ENCODE peak calls at places on chromosomes 12 and 14, in six cellular contexts. E, X, Q, L, R and D are unnamed samples.

GRCh38 chr12:32087301-32087700 is 19.3 kb upstream of the BICD1 start:
- DNase-seq in E (peak; percentile 11), X (no peak), Q (no peak), L (no peak), R (no peak), D (no peak)

GRCh38 chr14:22469541-22470303 is 119.3 kb downstream of the DAD1 start:
- DNase-seq in E (no peak), X (no peak), Q (no peak), L (no peak), R (no peak), D (no peak)

GRCh38 chr12:87469295-87469694 is 559.9 kb downstream of the C12orf50 start:
- DNase-seq in E (no peak), X (peak; percentile 13), Q (no peak), L (no peak), R (no peak), D (no peak)

GRCh38 chr12:114440450-114441383 is 34.8 kb upstream of the TBX5 start:
- DNase-seq in E (no peak), X (no peak), Q (no peak), L (peak; percentile 2), R (no peak), D (no peak)

GRCh38 chr12:48817957-48818830 is at the start of gene CACNB3:
- DNase-seq in E (peak; percentile 61), X (peak; percentile 43), Q (peak; percentile 44), L (peak; percentile 66), R (peak; percentile 63), D (no peak)

GRCh38 chr12:119225454-119225853 is 46.7 kb downstream of the HSPB8 start:
- DNase-seq in E (no peak), X (no peak), Q (no peak), L (no peak), R (no peak), D (no peak)

GRCh38 chr14:100476012-100476822 is 111.0 kb downstream of the BEGAIN start:
- DNase-seq in E (no peak), X (peak; percentile 98), Q (no peak), L (peak; percentile 93), R (no peak), D (peak; percentile 76)

GRCh38 chr14:90775441-90775840 is 40.8 kb downstream of the TTC7B start:
- DNase-seq in E (no peak), X (no peak), Q (no peak), L (no peak), R (no peak), D (no peak)

GRCh38 chr14:22509036-22509709 is 79.9 kb downstream of the DAD1 start:
- DNase-seq in E (no peak), X (no peak), Q (no peak), L (no peak), R (no peak), D (no peak)

GRCh38 chr12:78209851-78210493 is 379.3 kb downstream of the NAV3 start:
- DNase-seq in E (no peak), X (peak; percentile 21), Q (no peak), L (peak; percentile 28), R (peak; percentile 54), D (no peak)

GRCh38 chr14:88210426-88210825 is 112.6 kb downstream of the KCNK10 start:
- DNase-seq in E (no peak), X (no peak), Q (no peak), L (no peak), R (peak; percentile 62), D (no peak)

GRCh38 chr12:112901271-112901670 is 5.5 kb upstream of the OAS1 start:
- DNase-seq in E (no peak), X (no peak), Q (no peak), L (no peak), R (no peak), D (no peak)

GRCh38 chr12:51434305-51434704 is 9.7 kb downstream of the SLC4A8 start:
- DNase-seq in E (no peak), X (no peak), Q (no peak), L (no peak), R (no peak), D (no peak)

GRCh38 chr14:84465890-84466289 is 1064.1 kb upstream of the FLRT2 start:
- DNase-seq in E (no peak), X (no peak), Q (no peak), L (no peak), R (no peak), D (no peak)

GRCh38 chr12:7557227-7557626 is 53.6 kb upstream of the CD163 start:
- DNase-seq in E (no peak), X (no peak), Q (no peak), L (no peak), R (no peak), D (no peak)

GRCh38 chr14:68945585-68946289 is 33.4 kb downstream of the ACTN1 start:
- DNase-seq in E (no peak), X (no peak), Q (no peak), L (no peak), R (no peak), D (no peak)

DNA sequence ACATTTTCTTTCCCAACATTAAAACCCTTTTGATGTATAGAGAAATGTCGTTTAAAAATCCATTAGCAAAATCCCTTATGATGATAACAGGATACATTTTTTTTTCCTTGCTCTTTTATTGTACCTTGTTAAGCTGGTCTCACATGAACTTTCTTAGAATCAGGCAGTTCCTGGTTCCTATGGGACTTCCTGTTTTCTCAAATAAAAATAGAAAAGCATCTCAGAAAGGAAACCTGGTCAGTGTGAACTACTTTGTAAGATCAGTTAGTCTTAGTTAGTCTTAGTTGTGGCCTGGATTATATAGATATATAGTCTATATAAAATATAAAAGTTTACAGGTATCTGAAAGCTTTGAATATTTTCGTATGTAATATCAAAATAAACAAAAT is 40.3 kb downstream of the LEMD3 start:
- DNase-seq in E (peak; percentile 66), X (no peak), Q (no peak), L (no peak), R (no peak), D (no peak)
- H3K27ac ChIP-seq in E (no peak overlapping the region), X (no peak overlapping the region), Q (no peak overlapping the region), L (no peak overlapping the region), R (no peak overlapping the region), D (no peak overlapping the region)

GRCh38 chr14:91882369-91882768 is 15.0 kb upstream of the TC2N start:
- DNase-seq in E (no peak), X (no peak), Q (no peak), L (no peak), R (no peak), D (no peak)

GRCh38 chr14:91884664-91885063 is 17.3 kb upstream of the TC2N start:
- DNase-seq in E (no peak), X (no peak), Q (no peak), L (no peak), R (no peak), D (no peak)

GRCh38 chr14:91883770-91884169 is 16.4 kb upstream of the TC2N start:
- DNase-seq in E (no peak), X (no peak), Q (no peak), L (no peak), R (no peak), D (no peak)

GRCh38 chr14:91885113-91885712 is 17.9 kb upstream of the TC2N start:
- DNase-seq in E (no peak), X (no peak), Q (no peak), L (no peak), R (no peak), D (no peak)

DNA sequence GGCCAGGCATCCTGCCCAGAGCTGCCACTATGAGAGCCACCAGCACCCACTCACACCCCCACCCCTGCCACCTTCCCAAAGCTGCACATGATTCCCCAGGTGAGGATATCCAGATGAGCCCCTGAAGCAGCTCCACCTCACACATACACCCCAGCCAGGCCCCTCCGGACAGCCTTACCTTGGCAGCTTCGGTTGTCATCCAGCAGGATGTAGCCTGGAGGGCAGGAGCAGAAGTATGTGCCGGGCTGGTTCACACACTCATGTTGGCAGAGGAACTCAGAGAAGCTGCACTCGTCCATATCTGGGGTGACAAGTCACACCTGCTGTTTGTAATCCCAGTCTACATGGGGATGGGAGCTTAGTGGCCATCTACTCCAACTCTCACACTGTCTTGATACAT is 15.4 kb upstream of the TC2N start:
- DNase-seq in E (no peak), X (no peak), Q (no peak), L (no peak), R (no peak), D (no peak)
- H3K27ac ChIP-seq in E (no peak overlapping the region), X (no peak overlapping the region), Q (no peak overlapping the region), L (no peak overlapping the region), R (no peak overlapping the region), D (no peak overlapping the region)

DNA sequence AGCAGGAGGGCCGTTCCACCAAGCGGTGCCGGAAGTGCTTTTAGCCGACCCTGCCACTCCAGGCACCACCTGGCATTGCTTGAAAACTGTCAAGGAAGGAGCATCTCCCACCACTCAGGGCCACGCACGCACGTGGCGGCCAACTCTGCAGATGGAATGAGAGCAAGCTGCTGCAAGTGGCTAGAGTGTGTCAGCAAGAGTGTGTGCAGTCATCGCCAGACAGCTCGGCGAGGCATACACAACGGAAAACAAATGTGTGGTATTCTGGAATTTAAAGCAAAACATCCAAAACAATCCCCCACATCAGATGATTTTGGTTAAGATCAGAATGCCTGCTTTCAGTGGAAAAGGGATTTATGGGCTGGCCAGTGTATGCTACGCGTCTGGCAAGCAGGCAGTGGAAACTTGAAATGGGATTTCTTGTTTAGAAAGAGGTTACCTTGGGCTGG is 11.2 kb downstream of the CD9 start:
- DNase-seq in E (no peak), X (peak; percentile 91), Q (no peak), L (peak; percentile 89), R (no peak), D (peak; percentile 83)
- H3K27ac ChIP-seq in E (no peak overlapping the region), X (peak overlapping the region; percentile 76), Q (no peak overlapping the region), L (peak overlapping the region; percentile 12), R (no peak overlapping the region), D (peak overlapping the region; percentile 68)

GRCh38 chr12:67651380-67651695 is 2.8 kb downstream of the DYRK2 start:
- DNase-seq in E (peak; percentile 64), X (peak; percentile 59), Q (no peak), L (peak; percentile 57), R (no peak), D (no peak)

GRCh38 chr12:67650127-67650495 is 1.6 kb downstream of the DYRK2 start:
- DNase-seq in E (no peak), X (no peak), Q (no peak), L (peak; percentile 54), R (no peak), D (no peak)

GRCh38 chr12:67649165-67650126 is 901 bp downstream of the DYRK2 start:
- DNase-seq in E (peak; percentile 45), X (no peak), Q (no peak), L (no peak), R (peak; percentile 35), D (no peak)

GRCh38 chr12:67648306-67649164 is at the start of gene DYRK2:
- DNase-seq in E (peak; percentile 89), X (peak; percentile 74), Q (peak; percentile 52), L (peak; percentile 84), R (peak; percentile 67), D (no peak)

DNA sequence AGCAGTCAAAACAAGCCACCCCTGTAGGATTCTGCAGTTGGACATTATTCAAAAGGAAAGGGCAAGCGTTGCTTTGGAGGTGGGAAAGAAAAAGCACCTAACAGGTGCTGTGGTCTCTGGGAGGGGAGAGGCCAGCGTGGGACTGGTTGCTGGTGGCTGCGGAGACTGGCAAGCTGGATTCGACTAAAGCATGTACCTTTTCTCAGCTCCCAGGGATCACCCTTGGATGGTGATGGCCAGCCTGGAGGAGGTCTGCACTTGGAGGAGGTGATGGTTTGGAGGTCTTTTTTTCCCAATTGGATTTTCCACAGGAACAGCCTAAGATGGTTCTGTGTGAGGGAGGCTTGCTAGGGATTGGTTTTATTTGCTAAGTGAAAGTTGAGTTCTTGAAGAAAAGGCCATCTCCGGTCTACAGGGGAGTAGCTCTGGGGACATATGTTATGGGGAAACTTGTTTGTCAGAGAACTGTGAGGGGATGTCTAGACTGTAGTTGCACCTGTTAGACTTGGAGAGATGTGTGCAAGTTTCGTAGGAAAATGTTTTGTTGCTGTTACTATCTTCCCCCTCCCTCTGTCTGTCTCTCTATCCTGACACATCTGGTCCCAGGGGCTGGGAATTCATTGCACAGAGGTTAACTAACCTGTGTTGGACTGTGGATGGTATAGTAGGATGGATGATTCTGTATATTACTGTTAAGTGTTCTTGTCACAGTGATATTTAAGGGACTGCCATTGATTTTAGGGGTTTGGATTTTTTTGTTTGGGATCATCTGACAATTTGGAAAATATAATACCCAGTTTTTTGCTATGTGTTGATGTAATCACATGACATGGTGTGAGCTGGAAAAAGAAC is 2.2 kb downstream of the DYRK2 start:
- DNase-seq in E (peak; percentile 64), X (no peak), Q (no peak), L (no peak), R (no peak), D (no peak)
- H3K27ac ChIP-seq in E (peak overlapping the region; percentile 64), X (peak overlapping the region; percentile 92), Q (peak overlapping the region; percentile 33), L (no peak overlapping the region), R (peak overlapping the region; percentile 62), D (peak overlapping the region; percentile 39)